ENCODE peak calls at places on chromosomes 6 and 20, in six cellular contexts. Y, Q, N, L, S and K are unnamed samples.

GRCh38 chr20:43843096-43843964 is 71.3 kb upstream of the TOX2 start:
- DNase-seq in Y (peak; percentile 18), Q (no peak), N (no peak), L (peak; percentile 92), S (no peak), K (peak; percentile 90)

GRCh38 chr6:143007626-143008025 is 53.1 kb upstream of the AIG1 start:
- DNase-seq in Y (no peak), Q (no peak), N (no peak), L (peak; percentile 83), S (no peak), K (no peak)

GRCh38 chr6:27672113-27672799 is 199.4 kb upstream of the ZNF184 start:
- DNase-seq in Y (no peak), Q (no peak), N (peak; percentile 87), L (peak; percentile 37), S (no peak), K (peak; percentile 68)

GRCh38 chr6:110874880-110875547 is 429 bp downstream of the AMD1 start:
- DNase-seq in Y (peak; percentile 53), Q (no peak), N (no peak), L (peak; percentile 68), S (peak; percentile 47), K (peak; percentile 43)

GRCh38 chr6:152316024-152316423 is 321.1 kb downstream of the SYNE1 start:
- DNase-seq in Y (no peak), Q (no peak), N (no peak), L (peak; percentile 85), S (no peak), K (no peak)

GRCh38 chr6:145814501-145815350 is at the start of gene FBXO30:
- DNase-seq in Y (peak; percentile 84), Q (peak; percentile 91), N (peak; percentile 90), L (peak; percentile 92), S (peak; percentile 87), K (peak; percentile 76)

GRCh38 chr20:21505810-21506530 is 7.9 kb downstream of the NKX2-2 start:
- DNase-seq in Y (no peak), Q (no peak), N (peak; percentile 78), L (peak; percentile 69), S (peak; percentile 44), K (peak; percentile 66)

GRCh38 chr20:47336013-47336754 is 20.3 kb downstream of the ZMYND8 start:
- DNase-seq in Y (no peak), Q (no peak), N (no peak), L (peak; percentile 93), S (no peak), K (no peak)

GRCh38 chr6:131159578-131159977 is 24.3 kb downstream of the AKAP7 start:
- DNase-seq in Y (no peak), Q (no peak), N (no peak), L (peak; percentile 90), S (no peak), K (no peak)

GRCh38 chr6:33316603-33317417 is 734 bp downstream of the ZBTB22 start:
- DNase-seq in Y (no peak), Q (peak; percentile 44), N (no peak), L (no peak), S (no peak), K (no peak)

GRCh38 chr6:33950891-33951889 is 147.4 kb upstream of the MLN start:
- DNase-seq in Y (no peak), Q (no peak), N (no peak), L (no peak), S (no peak), K (no peak)

GRCh38 chr6:164947174-164947573 is 362.2 kb downstream of the C6orf118 start:
- DNase-seq in Y (no peak), Q (no peak), N (no peak), L (no peak), S (no peak), K (no peak)